ENCODE peak calls at places on chromosome 15, in ten cellular contexts. P is esophagus muscularis mucosa, N is nephron progenitor cell, D is heart left ventricle, F is A549, W is psoas muscle, Y is GM10248, L is cardiac fibroblast, Z is lower lobe of right lung, B is HFFc6. J is an unnamed sample.

GRCh38 chr15:69342460-69343076 is 43.9 kb downstream of the PAQR5 start:
- DNase-seq in P (no peak), N (no peak), D (no peak), F (no peak), W (no peak), Y (no peak), L (no peak), Z (no peak), B (no peak), J (no peak)

GRCh38 chr15:89543389-89543788 is 31.9 kb upstream of the TICRR start:
- DNase-seq in P (no peak), N (no peak), D (no peak), F (peak; percentile 28), W (no peak), Y (no peak), L (no peak), Z (no peak), B (no peak), J (no peak)

GRCh38 chr15:85171736-85172135 is 190.1 kb downstream of the PDE8A start:
- DNase-seq in P (no peak), N (no peak), D (no peak), F (no peak), W (no peak), Y (no peak), L (no peak), Z (no peak), B (no peak), J (no peak)

GRCh38 chr15:76996526-76997401 is 1.8 kb downstream of the PSTPIP1 start:
- DNase-seq in P (no peak), N (no peak), D (peak; percentile 77), F (no peak), W (peak; percentile 52), Y (no peak), L (peak; percentile 57), Z (no peak), B (no peak), J (no peak)

GRCh38 chr15:89777073-89777820 is 1.1 kb downstream of the MESP2 start:
- DNase-seq in P (no peak), N (no peak), D (no peak), F (no peak), W (no peak), Y (no peak), L (no peak), Z (no peak), B (no peak), J (peak; percentile 47)

GRCh38 chr15:64740361-64741170 is 34.8 kb downstream of the RBPMS2 start:
- DNase-seq in P (no peak), N (no peak), D (peak; percentile 71), F (peak; percentile 64), W (peak; percentile 31), Y (peak; percentile 61), L (peak; percentile 87), Z (peak; percentile 77), B (peak; percentile 73), J (peak; percentile 71)

GRCh38 chr15:96270581-96271172 is 59.8 kb upstream of the NR2F2 start:
- DNase-seq in P (peak; percentile 42), N (no peak), D (no peak), F (peak; percentile 42), W (no peak), Y (no peak), L (peak; percentile 31), Z (no peak), B (peak; percentile 30), J (no peak)

GRCh38 chr15:29822100-29822684 is at the start of gene TJP1:
- DNase-seq in P (peak; percentile 93), N (peak; percentile 88), D (peak; percentile 88), F (peak; percentile 84), W (peak; percentile 81), Y (no peak), L (peak; percentile 84), Z (peak; percentile 82), B (peak; percentile 36), J (peak; percentile 79)

GRCh38 chr15:101048191-101049011 is 129.2 kb downstream of the LRRK1 start:
- DNase-seq in P (peak; percentile 86), N (no peak), D (no peak), F (no peak), W (no peak), Y (no peak), L (no peak), Z (peak; percentile 32), B (no peak), J (no peak)

GRCh38 chr15:101045236-101045646 is 126.1 kb downstream of the LRRK1 start:
- DNase-seq in P (peak; percentile 87), N (no peak), D (no peak), F (no peak), W (no peak), Y (no peak), L (peak; percentile 75), Z (peak; percentile 21), B (no peak), J (no peak)

GRCh38 chr15:101045835-101046691 is 126.9 kb downstream of the LRRK1 start:
- DNase-seq in P (peak; percentile 74), N (no peak), D (no peak), F (no peak), W (no peak), Y (no peak), L (no peak), Z (peak; percentile 24), B (no peak), J (no peak)

GRCh38 chr15:101047301-101047781 is 128.2 kb downstream of the LRRK1 start:
- DNase-seq in P (peak; percentile 47), N (peak; percentile 39), D (no peak), F (no peak), W (no peak), Y (no peak), L (no peak), Z (peak; percentile 35), B (no peak), J (no peak)

DNA sequence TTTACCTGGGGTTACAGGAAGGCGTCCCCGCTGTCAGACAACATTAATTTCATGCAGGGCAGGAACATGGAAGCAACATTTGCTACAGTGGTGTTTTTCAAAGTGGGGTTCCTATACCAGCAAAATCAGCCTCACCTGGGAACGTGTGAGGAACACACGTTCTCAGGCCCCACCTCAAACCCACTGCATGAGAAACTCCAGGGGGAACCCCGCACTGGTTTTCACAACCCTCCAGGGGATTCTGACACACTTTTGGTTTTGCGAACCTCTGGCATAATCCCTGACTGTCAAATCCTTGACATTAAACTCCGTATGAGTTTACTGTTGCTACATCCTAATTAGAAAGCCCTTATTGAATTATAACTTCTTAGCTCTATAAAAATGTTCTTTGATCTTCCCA is 127.7 kb downstream of the LRRK1 start:
- DNase-seq in P (peak; percentile 21), N (no peak), D (no peak), F (no peak), W (no peak), Y (no peak), L (no peak), Z (peak; percentile 7), B (no peak), J (no peak)
- TF ChIP-seq CTCF in P (no peak), N (no peak), D (no peak), F (no peak), W (no peak), Y (no peak), L (no peak), Z (no peak), B (no peak), J (no peak)

DNA sequence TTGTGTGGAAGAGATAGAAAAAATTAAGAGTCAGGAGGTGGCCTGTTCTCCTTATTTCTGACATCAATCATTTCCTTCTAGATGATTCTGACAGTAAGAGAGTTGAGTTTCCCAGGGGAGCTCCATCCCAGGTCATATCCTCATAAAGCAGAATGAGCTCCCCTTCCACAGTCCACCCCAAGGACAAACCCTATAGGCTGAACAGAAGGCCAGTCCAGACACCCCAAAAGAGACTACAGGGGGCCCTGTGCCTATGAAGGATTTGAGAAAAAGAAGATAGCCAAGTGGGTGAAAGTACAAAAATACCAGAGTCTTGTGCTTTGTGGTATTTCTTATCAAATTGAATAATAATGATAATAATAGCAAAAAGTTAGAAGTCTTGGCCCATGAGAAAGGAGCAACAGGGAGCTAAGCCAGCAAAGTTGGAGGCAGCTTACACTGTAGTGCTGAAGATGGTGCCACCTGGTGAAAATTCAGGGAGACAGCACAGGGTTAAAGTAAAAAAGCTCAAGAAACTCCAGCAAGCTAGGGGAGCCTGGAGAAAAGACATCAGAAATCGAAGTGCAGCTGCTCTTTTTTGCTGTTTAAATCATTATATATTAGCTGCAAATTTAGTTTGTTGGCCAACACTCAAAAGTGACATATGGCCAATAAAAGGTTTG is 35.9 kb upstream of the SLC24A5 start:
- DNase-seq in P (no peak), N (peak; percentile 17), D (no peak), F (peak; percentile 11), W (no peak), Y (peak; percentile 24), L (peak; percentile 42), Z (no peak), B (peak; percentile 25), J (peak; percentile 33)
- TF ChIP-seq CTCF in P (no peak), N (peak; percentile 59), D (peak; percentile 11), F (no peak), W (peak; percentile 14), Y (peak; percentile 52), L (peak; percentile 31), Z (peak; percentile 36), B (peak; percentile 66), J (no peak)

DNA sequence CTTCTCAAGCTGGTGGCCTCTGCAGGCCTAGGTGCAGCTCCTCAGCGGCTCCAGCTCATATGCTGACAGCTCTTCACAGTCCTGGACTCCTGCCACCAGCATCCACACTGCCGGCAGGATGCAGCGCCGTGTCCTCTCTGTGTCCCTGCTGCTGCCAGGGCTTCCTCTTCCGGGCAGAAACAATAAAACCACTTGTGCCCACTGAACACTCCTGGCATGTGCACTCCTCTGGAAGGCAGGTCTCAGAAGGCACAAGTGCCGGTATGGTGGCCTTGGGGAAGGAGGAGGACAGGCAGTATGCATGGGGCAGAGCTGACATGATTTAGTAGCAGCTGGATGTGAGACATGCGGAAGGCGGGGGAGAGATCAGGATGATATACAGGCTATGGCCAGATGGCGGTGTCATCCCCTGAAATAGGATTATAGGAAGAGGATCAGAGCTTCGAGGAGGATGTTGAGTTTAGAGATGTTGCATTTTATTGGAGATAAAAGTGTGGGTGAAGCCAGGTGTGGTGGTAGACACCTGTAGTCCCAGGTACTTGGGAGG is 7.5 kb upstream of the MAN2A2 start:
- DNase-seq in P (no peak), N (no peak), D (peak; percentile 36), F (peak; percentile 43), W (no peak), Y (no peak), L (no peak), Z (no peak), B (no peak), J (no peak)
- TF ChIP-seq CTCF in P (no peak), N (no peak), D (no peak), F (no peak), W (no peak), Y (no peak), L (no peak), Z (no peak), B (peak; percentile 23), J (no peak)

DNA sequence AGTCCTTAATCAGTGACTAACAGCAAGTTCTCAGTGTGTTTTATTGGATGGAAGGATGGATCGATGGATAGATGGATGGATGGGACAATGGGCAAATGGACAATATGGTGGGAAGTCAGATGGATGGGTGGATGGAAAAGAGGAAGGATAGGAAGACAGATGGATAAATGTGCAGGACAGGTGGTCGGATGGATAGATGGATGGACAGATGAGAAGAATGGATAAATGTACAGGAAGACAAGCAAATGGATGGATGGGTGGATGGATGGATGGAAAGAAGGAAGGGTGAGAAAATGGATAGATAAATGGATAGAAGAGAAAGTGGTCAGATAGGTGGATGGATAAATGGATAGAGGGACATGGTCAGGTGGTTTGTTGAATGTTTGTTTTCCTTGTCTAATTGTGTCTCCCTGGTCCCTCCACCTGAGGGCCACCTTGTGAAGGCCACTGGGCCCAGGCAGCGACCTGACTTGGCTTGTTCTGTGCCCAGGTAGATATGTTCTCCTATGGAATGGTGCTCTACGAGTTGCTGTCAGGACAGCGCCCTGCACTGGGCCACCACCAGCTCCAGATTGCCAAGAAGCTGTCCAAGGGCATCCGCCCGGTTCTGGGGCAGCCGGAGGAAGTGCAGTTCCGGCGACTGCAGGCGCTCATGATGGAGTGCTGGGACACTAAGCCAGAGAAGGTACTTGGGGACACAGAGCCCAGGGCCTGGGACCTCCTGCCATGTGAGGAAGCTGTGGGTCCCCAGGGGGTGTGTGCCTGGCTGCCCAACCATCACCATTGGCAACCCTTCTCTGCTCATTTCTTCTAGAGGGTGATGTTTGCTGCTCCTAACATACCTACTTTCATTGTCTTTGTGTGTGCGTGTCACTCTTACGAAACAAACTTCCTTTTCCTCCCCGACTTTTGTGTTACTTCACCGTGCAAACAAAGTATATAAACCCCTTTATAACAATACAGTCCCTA is 137.5 kb downstream of the LRRK1 start:
- DNase-seq in P (peak; percentile 57), N (no peak), D (no peak), F (no peak), W (no peak), Y (no peak), L (no peak), Z (no peak), B (no peak), J (no peak)
- TF ChIP-seq CTCF in P (no peak), N (no peak), D (no peak), F (no peak), W (no peak), Y (no peak), L (no peak), Z (no peak), B (no peak), J (no peak)

J was measured in mucosa of descending colon.